ENCODE peak calls at places on chromosomes 7 and 10, in five cellular contexts. One of them, this sample, is unnamed.

GRCh38 chr10:132540456-132540855 is 2.9 kb downstream of the INPP5A start:
- DNase-seq in chondrocyte: peak; percentile 68
- DNase-seq in MCF 10A: no peak
- DNase-seq in thoracic aorta: no peak
- DNase-seq in dorsolateral prefrontal cortex: no peak
- DNase-seq in this sample: no peak

GRCh38 chr10:98323221-98324164 is 55.5 kb upstream of the LOXL4 start:
- DNase-seq in MCF 10A: peak; percentile 61
- DNase-seq in dorsolateral prefrontal cortex: no peak
- DNase-seq in chondrocyte: no peak
- DNase-seq in thoracic aorta: peak; percentile 42
- DNase-seq in this sample: no peak

GRCh38 chr7:107392811-107393210 is 77.0 kb upstream of the GPR22 start:
- DNase-seq in thoracic aorta: no peak
- DNase-seq in MCF 10A: no peak
- DNase-seq in dorsolateral prefrontal cortex: no peak
- DNase-seq in chondrocyte: no peak
- DNase-seq in this sample: no peak

GRCh38 chr7:32070406-32071360 is at the start of gene PDE1C:
- DNase-seq in chondrocyte: no peak
- DNase-seq in MCF 10A: no peak
- DNase-seq in dorsolateral prefrontal cortex: peak; percentile 66
- DNase-seq in thoracic aorta: no peak
- DNase-seq in this sample: peak; percentile 45

GRCh38 chr7:34838329-34838728 is 180.3 kb downstream of the NPSR1 start:
- DNase-seq in MCF 10A: no peak
- DNase-seq in chondrocyte: no peak
- DNase-seq in thoracic aorta: no peak
- DNase-seq in dorsolateral prefrontal cortex: no peak
- DNase-seq in this sample: no peak

GRCh38 chr10:73772280-73773151 is 9.3 kb upstream of the CHCHD1 start:
- DNase-seq in MCF 10A: peak; percentile 73
- DNase-seq in dorsolateral prefrontal cortex: peak; percentile 86
- DNase-seq in thoracic aorta: peak; percentile 61
- DNase-seq in chondrocyte: no peak
- DNase-seq in this sample: peak; percentile 74

GRCh38 chr10:19843487-19843886 is 27.3 kb downstream of the PLXDC2 start:
- DNase-seq in chondrocyte: no peak
- DNase-seq in dorsolateral prefrontal cortex: no peak
- DNase-seq in thoracic aorta: no peak
- DNase-seq in MCF 10A: no peak
- DNase-seq in this sample: no peak

GRCh38 chr10:103564799-103565365 is 71.4 kb downstream of the NEURL1 start:
- DNase-seq in thoracic aorta: no peak
- DNase-seq in dorsolateral prefrontal cortex: no peak
- DNase-seq in chondrocyte: no peak
- DNase-seq in MCF 10A: peak; percentile 42
- DNase-seq in this sample: no peak

GRCh38 chr10:119025336-119025735 is 4.2 kb upstream of the NANOS1 start:
- DNase-seq in dorsolateral prefrontal cortex: no peak
- DNase-seq in chondrocyte: no peak
- DNase-seq in thoracic aorta: peak; percentile 80
- DNase-seq in MCF 10A: peak; percentile 88
- DNase-seq in this sample: peak; percentile 74

GRCh38 chr7:76048668-76048988 is 722 bp downstream of the MDH2 start:
- DNase-seq in MCF 10A: peak; percentile 40
- DNase-seq in dorsolateral prefrontal cortex: no peak
- DNase-seq in thoracic aorta: no peak
- DNase-seq in chondrocyte: no peak
- DNase-seq in this sample: no peak
- TF ChIP-seq CTCF in MCF 10A: peak; percentile 10
- TF ChIP-seq CTCF in dorsolateral prefrontal cortex: no peak
- TF ChIP-seq CTCF in thoracic aorta: no peak
- TF ChIP-seq CTCF in chondrocyte: peak; percentile 32
- TF ChIP-seq CTCF in this sample: no peak

GRCh38 chr10:4947635-4948596 is 15.3 kb upstream of the AKR1C1 start:
- DNase-seq in thoracic aorta: no peak
- DNase-seq in dorsolateral prefrontal cortex: no peak
- DNase-seq in MCF 10A: peak; percentile 96
- DNase-seq in chondrocyte: no peak
- DNase-seq in this sample: no peak
- TF ChIP-seq CTCF in thoracic aorta: no peak
- TF ChIP-seq CTCF in dorsolateral prefrontal cortex: no peak
- TF ChIP-seq CTCF in MCF 10A: no peak
- TF ChIP-seq CTCF in chondrocyte: no peak
- TF ChIP-seq CTCF in this sample: no peak

GRCh38 chr10:84267503-84268126 is 22.8 kb downstream of the RGR start:
- DNase-seq in chondrocyte: no peak
- DNase-seq in MCF 10A: peak; percentile 36
- DNase-seq in thoracic aorta: no peak
- DNase-seq in dorsolateral prefrontal cortex: no peak
- DNase-seq in this sample: no peak
- TF ChIP-seq CTCF in chondrocyte: peak; percentile 78
- TF ChIP-seq CTCF in MCF 10A: peak; percentile 45
- TF ChIP-seq CTCF in thoracic aorta: no peak
- TF ChIP-seq CTCF in dorsolateral prefrontal cortex: peak; percentile 33
- TF ChIP-seq CTCF in this sample: peak; percentile 36

DNA sequence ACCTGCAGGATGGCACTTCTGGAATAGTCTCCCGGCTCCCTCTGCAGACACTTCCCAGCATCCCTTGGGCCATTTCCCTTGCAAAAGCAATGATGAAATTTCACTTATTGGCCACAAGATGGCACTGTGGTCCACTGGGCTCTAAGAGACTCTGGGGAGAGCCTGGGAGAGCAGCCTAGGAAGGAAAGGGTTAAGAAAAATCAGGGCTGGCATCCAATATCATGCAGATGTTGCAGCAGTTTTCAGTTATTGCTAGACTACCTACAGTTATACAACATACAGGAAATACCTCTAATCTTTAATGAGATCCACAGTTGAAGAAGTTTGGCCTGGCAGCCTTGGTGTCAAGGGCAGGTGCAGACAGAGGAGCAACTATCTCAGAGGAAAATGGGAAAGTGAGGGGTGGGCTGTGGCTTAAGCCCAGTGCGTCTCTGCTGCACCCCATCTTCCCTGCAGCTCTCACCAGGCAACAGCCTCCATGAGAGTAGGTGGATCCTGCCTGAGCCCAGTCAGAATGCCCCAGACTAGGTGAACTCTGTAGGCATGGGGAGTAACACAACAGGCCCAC is 100.2 kb upstream of the PRSS58 start:
- DNase-seq in chondrocyte: no peak
- DNase-seq in thoracic aorta: no peak
- DNase-seq in MCF 10A: peak; percentile 87
- DNase-seq in dorsolateral prefrontal cortex: no peak
- DNase-seq in this sample: no peak
- TF ChIP-seq CTCF in chondrocyte: peak; percentile 86
- TF ChIP-seq CTCF in thoracic aorta: peak; percentile 31
- TF ChIP-seq CTCF in MCF 10A: peak; percentile 92
- TF ChIP-seq CTCF in dorsolateral prefrontal cortex: peak; percentile 57
- TF ChIP-seq CTCF in this sample: peak; percentile 66

GRCh38 chr7:150994838-150995510 is 4.2 kb downstream of the NOS3 start:
- DNase-seq in thoracic aorta: no peak
- DNase-seq in MCF 10A: no peak
- DNase-seq in chondrocyte: no peak
- DNase-seq in dorsolateral prefrontal cortex: no peak
- DNase-seq in this sample: no peak
- TF ChIP-seq CTCF in thoracic aorta: no peak
- TF ChIP-seq CTCF in MCF 10A: no peak
- TF ChIP-seq CTCF in chondrocyte: no peak
- TF ChIP-seq CTCF in dorsolateral prefrontal cortex: no peak
- TF ChIP-seq CTCF in this sample: no peak